ENCODE peak calls at places on chromosomes 13 and 19, in four cellular contexts. A is NCI-H2081, X is NCI-H1105 treated with DMSO at 0.1 percent for 48 hours, I is Kasumi-1. C is an unnamed sample.

GRCh38 chr19:48986211-48986610 is 6.9 kb downstream of the GYS1 start:
- DNase-seq in A (no peak), X (no peak), I (no peak), C (no peak)

GRCh38 chr19:37079238-37079637 is 1.0 kb downstream of the ZNF420 start:
- DNase-seq in A (no peak), X (no peak), I (peak), C (no peak)

GRCh38 chr19:44002212-44002565 is 568 bp upstream of the ZNF230 start:
- DNase-seq in A (no peak), X (no peak), I (no peak), C (no peak)

GRCh38 chr13:48579167-48579918 is 46.5 kb upstream of the RCBTB2 start:
- DNase-seq in A (no peak), X (peak), I (peak), C (no peak)

GRCh38 chr13:41465215-41465907 is 8.0 kb downstream of the RGCC start:
- DNase-seq in A (no peak), X (no peak), I (peak), C (no peak)

GRCh38 chr19:2540646-2541454 is 64.9 kb downstream of the GADD45B start:
- DNase-seq in A (no peak), X (no peak), I (no peak), C (no peak)

GRCh38 chr19:4431808-4432674 is 25.6 kb downstream of the UBXN6 start:
- DNase-seq in A (no peak), X (no peak), I (peak), C (no peak)

GRCh38 chr19:29530549-29531457 is 5.0 kb downstream of the VSTM2B start:
- DNase-seq in A (no peak), X (no peak), I (no peak), C (no peak)

GRCh38 chr19:43362179-43362578 is 8.7 kb downstream of the CD177 start:
- DNase-seq in A (no peak), X (no peak), I (no peak), C (no peak)

GRCh38 chr13:79779761-79780160 is 298.8 kb downstream of the NDFIP2 start:
- DNase-seq in A (no peak), X (no peak), I (no peak), C (no peak)

GRCh38 chr13:32165791-32166190 is 134.2 kb downstream of the FRY start:
- DNase-seq in A (no peak), X (no peak), I (no peak), C (no peak)

GRCh38 chr13:41693434-41693833 is 236.1 kb downstream of the RGCC start:
- DNase-seq in A (no peak), X (no peak), I (no peak), C (no peak)

GRCh38 chr19:1908364-1908678 is 3.1 kb downstream of the ADAT3 start:
- DNase-seq in A (no peak), X (no peak), I (no peak), C (no peak)

GRCh38 chr13:98739023-98739422 is 13.4 kb downstream of the SLC15A1 start:
- DNase-seq in A (no peak), X (no peak), I (no peak), C (no peak)

GRCh38 chr13:74444877-74445479 is 310.8 kb upstream of the KLF12 start:
- DNase-seq in A (no peak), X (no peak), I (no peak), C (no peak)

GRCh38 chr19:39111593-39112199 is 13.9 kb upstream of the PAK4 start:
- DNase-seq in A (no peak), X (no peak), I (no peak), C (no peak)

GRCh38 chr19:6576869-6577281 is 14.1 kb downstream of the CD70 start:
- DNase-seq in A (no peak), X (no peak), I (no peak), C (no peak)

GRCh38 chr19:7856679-7857663 is 17.2 kb downstream of the PRR36 start:
- DNase-seq in A (no peak), X (no peak), I (no peak), C (no peak)

GRCh38 chr19:35908010-35908441 is at the start of gene TYROBP:
- DNase-seq in A (no peak), X (no peak), I (peak), C (no peak)

C was measured in NCI-H1092.